ENCODE peak calls at places on chromosomes 5 and 9, in ten cellular contexts. S, K, C, D, G, F, V, T, O and R are unnamed samples.

GRCh38 chr5:172910828-172911627 is 48.2 kb upstream of the RPL26L1 start:
- DNase-seq in S (peak; percentile 85), K (no peak), C (no peak), D (peak; percentile 37), G (peak; percentile 55), F (peak; percentile 96), V (peak; percentile 36), T (peak; percentile 97), O (peak; percentile 62), R (peak; percentile 95)

GRCh38 chr9:91163441-91163772 is 198.3 kb downstream of the AUH start:
- DNase-seq in S (peak; percentile 71), K (no peak), C (no peak), D (no peak), G (no peak), F (no peak), V (no peak), T (no peak), O (no peak), R (peak; percentile 55)

GRCh38 chr9:2220036-2220435 is 204.9 kb downstream of the SMARCA2 start:
- DNase-seq in S (no peak), K (no peak), C (no peak), D (no peak), G (no peak), F (no peak), V (no peak), T (no peak), O (no peak), R (no peak)

GRCh38 chr5:82396871-82397514 is 118.8 kb upstream of the RPS23 start:
- DNase-seq in S (peak; percentile 57), K (peak; percentile 98), C (peak; percentile 99), D (no peak), G (peak; percentile 53), F (peak; percentile 99), V (no peak), T (peak; percentile 86), O (peak; percentile 58), R (peak; percentile 95)

GRCh38 chr9:18994263-18994916 is 38.6 kb downstream of the SAXO1 start:
- DNase-seq in S (no peak), K (no peak), C (no peak), D (no peak), G (no peak), F (no peak), V (no peak), T (no peak), O (no peak), R (no peak)

GRCh38 chr5:179259731-179260323 is 85.4 kb downstream of the ADAMTS2 start:
- DNase-seq in S (no peak), K (no peak), C (no peak), D (no peak), G (peak; percentile 4), F (no peak), V (no peak), T (no peak), O (no peak), R (no peak)

GRCh38 chr5:10760033-10760975 is 730 bp downstream of the DAP start:
- DNase-seq in S (peak; percentile 76), K (no peak), C (peak; percentile 17), D (no peak), G (peak; percentile 78), F (peak; percentile 52), V (peak; percentile 67), T (peak; percentile 70), O (no peak), R (peak; percentile 68)

GRCh38 chr9:136544549-136545064 is 1.2 kb downstream of the NOTCH1 start:
- DNase-seq in S (peak; percentile 83), K (no peak), C (no peak), D (peak; percentile 96), G (peak; percentile 57), F (peak; percentile 43), V (no peak), T (no peak), O (no peak), R (no peak)

GRCh38 chr9:14511452-14511851 is 181.8 kb downstream of the ZDHHC21 start:
- DNase-seq in S (no peak), K (no peak), C (no peak), D (no peak), G (no peak), F (peak; percentile 1), V (no peak), T (no peak), O (no peak), R (no peak)

GRCh38 chr5:59193616-59194319 is 610.9 kb downstream of the RAB3C start:
- DNase-seq in S (no peak), K (no peak), C (peak; percentile 96), D (no peak), G (no peak), F (peak; percentile 95), V (no peak), T (no peak), O (peak; percentile 84), R (no peak)

GRCh38 chr5:81856948-81857928 is 106.3 kb upstream of the SSBP2 start:
- DNase-seq in S (peak; percentile 50), K (no peak), C (no peak), D (peak; percentile 81), G (peak; percentile 55), F (peak; percentile 21), V (peak; percentile 69), T (peak; percentile 81), O (peak; percentile 90), R (peak; percentile 85)

GRCh38 chr5:124574521-124575436 is 171.7 kb downstream of the ZNF608 start:
- DNase-seq in S (no peak), K (no peak), C (no peak), D (no peak), G (no peak), F (no peak), V (no peak), T (no peak), O (no peak), R (no peak)

DNA sequence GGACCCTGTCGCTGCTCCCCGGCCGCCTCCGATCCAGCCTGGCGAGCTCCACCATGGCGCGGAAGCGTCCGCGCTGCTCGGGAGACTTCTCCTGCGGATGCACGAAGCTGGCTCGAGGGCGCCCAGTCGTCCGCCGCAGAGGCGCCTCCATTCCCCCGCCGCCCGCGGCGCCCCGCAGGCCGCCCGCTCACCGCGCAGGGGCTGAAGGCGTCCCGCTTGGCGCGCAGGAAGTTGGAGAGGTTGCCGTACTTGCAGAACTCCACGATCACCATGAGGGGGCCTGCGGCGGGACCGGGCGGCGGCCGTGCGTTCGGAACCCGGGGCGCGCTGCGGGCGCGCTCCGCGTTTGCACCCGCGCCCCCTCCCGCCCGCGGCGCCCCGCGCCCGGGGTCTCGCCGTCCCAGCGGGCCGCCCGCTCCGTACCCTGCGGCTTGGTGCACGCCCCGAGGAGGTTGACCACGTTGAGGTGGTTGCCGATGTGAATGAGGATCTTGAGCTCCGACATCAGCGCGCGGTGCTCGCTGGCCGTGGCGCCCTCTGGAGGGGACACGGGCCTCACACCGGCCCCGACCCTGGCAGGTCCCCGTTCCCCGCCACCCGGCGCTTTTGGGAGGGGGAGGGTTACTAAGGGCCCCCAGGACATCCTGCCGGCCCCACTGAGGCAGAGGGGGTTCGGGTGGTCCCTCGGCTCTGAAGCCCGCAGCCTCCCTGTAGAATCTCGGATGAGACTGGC is 27.7 kb upstream of the SCGB3A1 start:
- DNase-seq in S (no peak), K (no peak), C (no peak), D (no peak), G (no peak), F (peak; percentile 53), V (peak; percentile 83), T (no peak), O (no peak), R (no peak)
- TF ChIP-seq CTCF in S (no peak), K (peak; percentile 34), C (peak; percentile 45), D (no peak), G (no peak), F (peak; percentile 37), V (peak; percentile 78), T (no peak), O (no peak), R (no peak)

GRCh38 chr5:89098199-89098756 is 215.3 kb upstream of the MEF2C start:
- DNase-seq in S (no peak), K (no peak), C (no peak), D (no peak), G (no peak), F (no peak), V (no peak), T (no peak), O (no peak), R (no peak)
- TF ChIP-seq CTCF in S (no peak), K (no peak), C (no peak), D (no peak), G (no peak), F (no peak), V (no peak), T (no peak), O (no peak), R (no peak)

GRCh38 chr9:117046666-117047327 is 359.7 kb downstream of the TRIM32 start:
- DNase-seq in S (no peak), K (no peak), C (no peak), D (no peak), G (no peak), F (peak; percentile 2), V (peak; percentile 56), T (no peak), O (no peak), R (no peak)
- TF ChIP-seq CTCF in S (no peak), K (peak; percentile 13), C (no peak), D (no peak), G (no peak), F (peak; percentile 26), V (peak; percentile 63), T (no peak), O (no peak), R (no peak)

DNA sequence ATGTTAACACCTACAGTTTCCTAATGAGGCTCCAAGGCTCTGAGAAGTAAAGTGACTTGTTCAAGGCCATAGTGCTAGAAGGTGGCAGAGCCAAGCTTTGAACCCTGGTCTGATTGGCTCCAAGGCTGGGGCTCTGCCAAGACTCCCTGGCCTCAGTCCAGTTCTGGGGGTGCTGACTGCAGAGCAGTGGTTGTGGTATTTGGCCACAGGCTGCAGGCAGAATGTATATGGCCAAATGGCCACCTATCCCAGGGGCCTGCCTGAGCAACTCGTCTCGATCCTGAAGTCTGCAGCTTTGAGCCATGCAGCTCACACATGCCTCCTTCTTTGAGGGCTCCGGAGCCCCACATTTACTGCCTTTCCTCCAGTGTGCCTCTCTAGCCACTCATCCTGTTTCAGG is 9.7 kb upstream of the NEK6 start:
- DNase-seq in S (peak; percentile 38), K (no peak), C (no peak), D (no peak), G (no peak), F (no peak), V (no peak), T (no peak), O (no peak), R (no peak)
- TF ChIP-seq CTCF in S (no peak), K (no peak), C (no peak), D (no peak), G (no peak), F (no peak), V (no peak), T (no peak), O (no peak), R (no peak)

DNA sequence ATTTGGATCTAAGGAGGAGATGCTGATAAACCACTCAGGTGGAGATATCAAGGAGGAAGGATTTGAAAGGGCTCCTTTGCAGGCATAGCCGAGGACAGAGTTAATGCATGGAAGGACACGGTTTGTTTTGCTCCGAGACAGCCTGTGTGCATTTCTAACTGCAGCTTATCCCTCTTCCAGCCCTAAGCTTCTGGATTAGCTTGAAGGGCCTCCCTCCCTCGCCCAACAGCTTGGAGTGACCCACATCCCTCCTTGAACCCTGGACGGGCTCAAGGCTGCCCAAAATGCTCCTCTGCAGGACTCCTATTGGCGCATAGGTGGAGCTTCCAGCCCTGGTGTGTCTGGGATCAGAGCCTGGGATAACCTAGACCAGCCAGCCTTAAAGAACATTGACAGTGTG is 66.7 kb downstream of the PPARGC1B start:
- DNase-seq in S (no peak), K (no peak), C (no peak), D (no peak), G (no peak), F (no peak), V (no peak), T (no peak), O (no peak), R (no peak)
- TF ChIP-seq CTCF in S (no peak), K (no peak), C (no peak), D (no peak), G (no peak), F (no peak), V (no peak), T (no peak), O (no peak), R (no peak)